ENCODE peak calls at places on chromosomes 5 and 9, in five cellular contexts. E, Y, J, A and D are unnamed samples.

GRCh38 chr5:127998950-127999349 is 84.6 kb upstream of the SLC12A2 start:
- DNase-seq in E (no peak), Y (no peak), J (peak), A (no peak), D (no peak)

GRCh38 chr9:87564111-87564510 is 66.4 kb downstream of the DAPK1 start:
- DNase-seq in E (no peak), Y (peak), J (no peak), A (no peak), D (no peak)

GRCh38 chr9:91428431-91428830 is 4.8 kb upstream of the NFIL3 start:
- DNase-seq in E (no peak), Y (no peak), J (no peak), A (no peak), D (no peak)

GRCh38 chr9:974064-974992 is 2.1 kb upstream of the DMRT3 start:
- DNase-seq in E (no peak), Y (no peak), J (no peak), A (no peak), D (no peak)

GRCh38 chr9:132864277-132864676 is 13.8 kb downstream of the AK8 start:
- DNase-seq in E (no peak), Y (no peak), J (no peak), A (no peak), D (no peak)

GRCh38 chr9:98045234-98046160 is 11.0 kb upstream of the NANS start:
- DNase-seq in E (no peak), Y (no peak), J (peak), A (peak), D (peak)

GRCh38 chr5:7802855-7803254 is 48.1 kb downstream of the CFAP90 start:
- DNase-seq in E (no peak), Y (no peak), J (peak), A (no peak), D (no peak)

GRCh38 chr9:10250200-10250599 is 362.6 kb downstream of the PTPRD start:
- DNase-seq in E (no peak), Y (no peak), J (no peak), A (no peak), D (no peak)

GRCh38 chr9:131396626-131397025 is 2.7 kb downstream of the PRRC2B start:
- DNase-seq in E (no peak), Y (no peak), J (no peak), A (no peak), D (no peak)